ENCODE peak calls at places on chromosomes 3 and 15, in four cellular contexts. D is T-helper 2 cell, G is frontal cortex, W is WTC11. U is an unnamed sample.

GRCh38 chr3:194830401-194830800 is 144.7 kb downstream of the FAM43A start:
- DNase-seq in D (no peak), W (no peak), G (no peak), U (no peak)

GRCh38 chr3:123008808-123009207 is 18.8 kb downstream of the SEMA5B start:
- DNase-seq in D (no peak), G (no peak), W (no peak), U (no peak)

GRCh38 chr3:187484547-187485325 is 116.6 kb downstream of the RTP4 start:
- DNase-seq in W (no peak), D (no peak), G (no peak), U (no peak)

GRCh38 chr3:38165722-38166387 is 518 bp downstream of the OXSR1 start:
- DNase-seq in W (no peak), D (no peak), G (no peak), U (peak; percentile 78)

GRCh38 chr15:59536553-59536952 is 75.0 kb upstream of the GCNT3 start:
- DNase-seq in D (no peak), W (no peak), G (no peak), U (no peak)

GRCh38 chr3:122934251-122934650 is 93.3 kb downstream of the SEMA5B start:
- DNase-seq in G (no peak), D (no peak), W (no peak), U (no peak)

GRCh38 chr3:50303038-50303815 is at the start of gene HYAL1:
- DNase-seq in G (no peak), D (no peak), W (peak; percentile 91), U (peak; percentile 88)

GRCh38 chr3:52012699-52013098 is 17.0 kb upstream of the RPL29 start:
- DNase-seq in G (no peak), D (no peak), W (no peak), U (no peak)

GRCh38 chr3:124174463-124174862 is 182.5 kb upstream of the ROPN1 start:
- DNase-seq in D (no peak), G (no peak), W (no peak), U (no peak)

GRCh38 chr3:16059081-16059537 is 115.4 kb upstream of the GALNT15 start:
- DNase-seq in D (no peak), W (no peak), G (no peak), U (no peak)

GRCh38 chr3:15964605-15965061 is 166.9 kb upstream of the ANKRD28 start:
- DNase-seq in W (no peak), D (no peak), G (no peak), U (no peak)

GRCh38 chr15:101010781-101011180 is 91.6 kb downstream of the LRRK1 start:
- DNase-seq in G (no peak), W (no peak), D (no peak), U (no peak)

GRCh38 chr3:7978104-7978457 is 523.5 kb upstream of the LMCD1 start:
- DNase-seq in G (no peak), D (no peak), W (no peak), U (peak; percentile 48)

GRCh38 chr3:48155122-48155521 is 33.1 kb downstream of the CDC25A start:
- DNase-seq in G (no peak), D (no peak), W (no peak), U (no peak)

GRCh38 chr15:43509002-43509922 is 8.1 kb upstream of the MAP1A start:
- DNase-seq in D (no peak), G (no peak), W (no peak), U (peak; percentile 58)